ENCODE peak calls at places on chromosomes 16 and 17, in ten cellular contexts. A is heart left ventricle, Y is lung, T is breast epithelium, V is brain microvascular endothelial cell, O is MM.1S, N is AG10803, U is fibroblast of mammary gland, M is tibial artery, B is choroid plexus epithelial cell. E is an unnamed sample.

GRCh38 chr17:45735488-45735887 is 48.6 kb upstream of the CRHR1 start:
- DNase-seq in V (no peak), T (no peak), O (no peak), B (no peak), A (no peak), U (no peak), N (no peak), M (no peak), Y (no peak), E (no peak)

GRCh38 chr16:19393226-19394074 is 24.2 kb upstream of the TMC5 start:
- DNase-seq in V (peak), B (no peak), N (no peak), O (no peak), Y (peak), A (no peak), M (no peak), U (peak), T (no peak), E (peak)

GRCh38 chr16:10130482-10130996 is 51.7 kb downstream of the GRIN2A start:
- DNase-seq in T (no peak), A (no peak), O (no peak), U (peak), Y (no peak), N (peak), M (no peak), B (no peak), V (no peak), E (peak)

GRCh38 chr16:58024673-58025350 is 742 bp upstream of the MMP15 start:
- DNase-seq in B (peak), O (no peak), V (no peak), N (no peak), A (no peak), T (no peak), Y (peak), U (no peak), M (no peak), E (no peak)

GRCh38 chr17:64130559-64131001 is 636 bp upstream of the ERN1 start:
- DNase-seq in N (peak), U (peak), T (no peak), M (peak), O (no peak), V (peak), Y (peak), B (peak), A (peak), E (peak)

GRCh38 chr16:51419768-51420167 is 268.7 kb upstream of the SALL1 start:
- DNase-seq in B (peak), T (no peak), Y (no peak), U (no peak), V (no peak), A (no peak), N (no peak), O (peak), M (no peak), E (no peak)

GRCh38 chr17:7747586-7747985 is 30.0 kb downstream of the DNAH2 start:
- DNase-seq in T (no peak), N (peak), O (no peak), U (peak), B (peak), Y (no peak), M (no peak), A (no peak), V (peak), E (peak)

GRCh38 chr17:18377437-18378204 is at the start of gene EVPLL:
- DNase-seq in O (peak), V (no peak), Y (peak), N (peak), B (no peak), M (no peak), A (no peak), U (no peak), T (peak), E (no peak)

GRCh38 chr17:55883112-55883511 is 132.3 kb downstream of the PCTP start:
- DNase-seq in O (no peak), A (no peak), V (no peak), T (no peak), M (no peak), N (peak), Y (no peak), U (no peak), B (no peak), E (no peak)

GRCh38 chr17:58327363-58328194 is 1.0 kb downstream of the TSPOAP1 start:
- DNase-seq in Y (no peak), B (no peak), T (no peak), V (no peak), O (no peak), N (no peak), A (no peak), U (no peak), M (no peak), E (no peak)

GRCh38 chr16:86718118-86718517 is 139.8 kb downstream of the FOXL1 start:
- DNase-seq in N (no peak), Y (no peak), M (no peak), T (peak), V (no peak), O (no peak), A (no peak), U (no peak), B (no peak), E (no peak)

GRCh38 chr16:46918905-46919792 is 35.0 kb downstream of the GPT2 start:
- DNase-seq in T (no peak), U (no peak), O (no peak), N (no peak), B (no peak), V (no peak), A (no peak), Y (no peak), M (no peak), E (no peak)

GRCh38 chr16:3727806-3728381 is 10.6 kb upstream of the TRAP1 start:
- DNase-seq in V (no peak), M (no peak), B (no peak), T (no peak), A (no peak), N (no peak), U (no peak), O (no peak), Y (no peak), E (no peak)

GRCh38 chr17:20116683-20117309 is 107.6 kb downstream of the SPECC1 start:
- DNase-seq in U (peak), V (peak), T (no peak), O (peak), A (peak), Y (no peak), M (no peak), N (peak), B (peak), E (peak)

GRCh38 chr16:31513126-31513525 is 4.9 kb upstream of the RUSF1 start:
- DNase-seq in U (peak), N (peak), A (no peak), M (no peak), B (peak), Y (no peak), V (peak), O (no peak), T (no peak), E (peak)

GRCh38 chr16:86955136-86955890 is 361.9 kb downstream of the C16orf95 start:
- DNase-seq in A (no peak), M (no peak), Y (no peak), B (no peak), U (no peak), V (no peak), O (no peak), N (no peak), T (no peak), E (no peak)

GRCh38 chr17:49191917-49192741 is 18.2 kb downstream of the GNGT2 start:
- DNase-seq in O (peak), B (peak), U (peak), V (peak), N (peak), M (peak), T (peak), A (peak), Y (peak), E (peak)

GRCh38 chr16:16861546-16861945 is 482.6 kb downstream of the NPIPA7 start:
- DNase-seq in T (peak), Y (peak), O (peak), M (no peak), V (peak), B (peak), N (peak), U (peak), A (peak), E (peak)

GRCh38 chr16:11783319-11784047 is 13.6 kb downstream of the ZC3H7A start:
- DNase-seq in Y (no peak), V (no peak), N (peak), M (no peak), B (peak), O (peak), A (no peak), T (no peak), U (no peak), E (peak)

GRCh38 chr16:54363760-54364159 is 77.2 kb upstream of the IRX3 start:
- DNase-seq in Y (no peak), N (no peak), T (no peak), U (no peak), M (no peak), B (no peak), A (no peak), V (no peak), O (no peak), E (no peak)

GRCh38 chr16:58582971-58583765 is 46.5 kb downstream of the CNOT1 start:
- DNase-seq in N (no peak), O (no peak), V (peak), Y (no peak), U (no peak), M (no peak), B (peak), A (no peak), T (no peak), E (no peak)

GRCh38 chr17:42016411-42016831 is 818 bp downstream of the DNAJC7 start:
- DNase-seq in V (no peak), A (no peak), N (peak), O (peak), U (no peak), M (no peak), Y (no peak), T (no peak), B (peak), E (peak)

GRCh38 chr16:50069060-50069459 is 3.3 kb downstream of the HEATR3 start:
- DNase-seq in N (no peak), U (no peak), B (no peak), Y (no peak), V (no peak), O (no peak), M (no peak), A (no peak), T (no peak), E (no peak)

GRCh38 chr17:79648181-79648831 is 37.5 kb upstream of the RBFOX3 start:
- DNase-seq in T (no peak), N (no peak), O (no peak), A (no peak), M (peak), U (no peak), Y (no peak), B (no peak), V (no peak), E (no peak)

GRCh38 chr17:38579934-38580333 is 25.8 kb downstream of the SRCIN1 start:
- DNase-seq in N (no peak), U (peak), O (peak), Y (no peak), M (no peak), A (no peak), T (no peak), B (peak), V (peak), E (peak)

GRCh38 chr16:24010440-24011089 is 174.8 kb downstream of the PRKCB start:
- DNase-seq in B (peak), N (peak), Y (peak), U (peak), M (peak), A (peak), V (peak), T (peak), O (peak), E (peak)

GRCh38 chr17:17387461-17388362 is 84.5 kb downstream of the NT5M start:
- DNase-seq in T (no peak), M (no peak), B (no peak), V (no peak), U (no peak), A (no peak), Y (peak), O (peak), N (no peak), E (no peak)

GRCh38 chr17:59327136-59327878 is 4.1 kb upstream of the YPEL2 start:
- DNase-seq in B (no peak), T (no peak), V (no peak), A (no peak), M (peak), Y (no peak), O (no peak), U (no peak), N (no peak), E (no peak)

GRCh38 chr16:76535-77272 is 1.3 kb upstream of the MPG start:
- DNase-seq in M (peak), N (peak), B (peak), U (peak), O (no peak), T (no peak), Y (peak), V (peak), A (peak), E (peak)

GRCh38 chr16:48824271-48824670 is 214.3 kb upstream of the N4BP1 start:
- DNase-seq in A (no peak), T (no peak), M (no peak), B (no peak), N (no peak), Y (no peak), U (peak), V (no peak), O (no peak), E (no peak)

GRCh38 chr17:38628441-38628840 is 22.7 kb upstream of the SRCIN1 start:
- DNase-seq in Y (no peak), N (peak), T (no peak), U (peak), B (peak), V (no peak), A (no peak), M (no peak), O (no peak), E (no peak)

GRCh38 chr17:76022973-76023899 is 3.9 kb downstream of the EVPL start:
- DNase-seq in Y (no peak), M (no peak), U (no peak), O (no peak), B (no peak), T (no peak), V (no peak), N (no peak), A (no peak), E (no peak)

GRCh38 chr17:6996256-6997111 is 635 bp downstream of the ALOX12 start:
- DNase-seq in M (no peak), O (no peak), N (no peak), B (no peak), T (no peak), Y (no peak), A (no peak), V (no peak), U (no peak), E (no peak)

GRCh38 chr17:7894226-7894625 is 5.6 kb downstream of the CHD3 start:
- DNase-seq in B (no peak), V (no peak), U (no peak), T (no peak), O (no peak), Y (no peak), N (no peak), M (no peak), A (peak), E (no peak)

GRCh38 chr17:47879028-47879585 is 16.9 kb upstream of the SP2 start:
- DNase-seq in U (peak), N (peak), V (peak), T (no peak), A (no peak), O (no peak), Y (no peak), M (no peak), B (peak), E (no peak)

GRCh38 chr17:71202449-71202848 is 918.4 kb upstream of the SOX9 start:
- DNase-seq in B (no peak), V (no peak), T (no peak), A (no peak), N (no peak), U (no peak), M (no peak), Y (no peak), O (no peak), E (no peak)
- H3K4me3 ChIP-seq in B (no peak), V (no peak), T (no peak), A (no peak), N (no peak), U (no peak), M (no peak), Y (no peak), O (no peak), E (no peak)

DNA sequence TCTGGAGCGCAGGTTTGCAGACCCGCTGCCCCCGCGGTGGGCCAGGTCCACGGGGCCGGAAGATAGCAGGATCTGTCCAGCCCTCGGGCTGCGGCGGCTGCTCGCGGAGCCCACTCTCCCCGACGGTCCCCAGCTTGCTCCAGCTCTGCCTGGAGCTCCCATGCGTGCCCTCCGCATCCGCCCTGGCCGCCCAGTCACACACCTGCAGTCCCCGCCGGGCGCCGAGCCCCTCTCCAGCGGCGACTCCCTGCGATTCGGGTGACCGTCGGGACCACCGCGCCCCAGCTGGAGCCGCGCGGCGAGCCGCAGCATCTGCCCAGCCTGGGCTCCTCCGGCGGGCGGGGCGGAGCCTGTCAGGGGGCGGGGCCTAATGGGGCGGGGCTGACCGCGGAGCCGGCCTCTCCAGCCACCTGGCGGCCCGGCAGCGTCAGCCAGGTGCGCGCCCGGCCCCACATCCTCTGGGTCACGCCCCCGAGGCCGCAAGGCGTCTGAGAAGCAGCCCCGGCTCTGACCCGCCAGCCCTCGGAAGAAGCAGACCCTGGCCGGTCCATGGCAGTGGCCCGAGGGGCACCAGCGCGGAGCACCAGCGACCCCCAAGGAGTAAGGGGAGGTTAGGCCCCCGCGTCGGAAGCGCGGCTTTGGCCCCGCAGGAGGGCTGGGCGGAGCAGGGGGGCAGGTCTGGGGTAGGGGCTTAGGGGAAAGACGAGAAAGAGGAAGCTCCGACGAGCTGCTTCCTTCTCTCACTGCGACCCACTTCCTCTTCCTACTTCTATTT is at the start of gene PIK3R5:
- DNase-seq in T (no peak), O (no peak), M (peak), B (no peak), V (no peak), A (peak), N (no peak), Y (peak), U (no peak), E (no peak)
- TF ChIP-seq CTCF in T (no peak), O (no peak), M (no peak), B (no peak), V (no peak), A (no peak), N (no peak), Y (no peak), U (no peak), E (no peak)

DNA sequence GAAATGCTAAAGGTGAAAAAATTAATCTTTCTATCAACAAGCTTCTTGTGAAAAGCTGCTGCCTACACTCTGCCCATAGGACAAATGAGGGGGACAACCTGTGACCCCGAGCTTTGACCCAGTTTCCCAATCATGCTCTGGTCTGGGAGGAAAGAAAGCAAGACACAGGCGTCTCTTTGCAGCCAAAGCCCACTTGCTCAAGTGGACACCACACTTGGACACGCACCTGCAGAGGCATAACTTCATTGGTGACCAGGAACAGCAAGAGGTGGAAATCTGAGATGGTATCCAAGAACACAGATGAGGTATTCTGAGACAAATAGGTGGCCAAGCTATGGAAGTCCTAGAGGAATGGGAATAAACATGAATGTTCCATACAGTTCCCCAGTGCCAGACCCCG is 15.0 kb upstream of the FAAP100 start:
- DNase-seq in M (no peak), Y (no peak), N (no peak), T (no peak), U (no peak), V (no peak), A (no peak), O (no peak), B (no peak), E (no peak)
- H3K4me3 ChIP-seq in M (peak), Y (no peak), N (peak), T (no peak), U (no peak), V (no peak), A (no peak), O (no peak), B (no peak), E (peak)

GRCh38 chr16:67945392-67945933 is 1.5 kb upstream of the LCAT start:
- DNase-seq in A (no peak), T (no peak), O (no peak), B (no peak), V (no peak), N (no peak), M (no peak), U (peak), Y (no peak), E (no peak)

GRCh38 chr16:67942510-67943255 is 1.2 kb downstream of the LCAT start:
- DNase-seq in T (no peak), N (no peak), B (no peak), U (no peak), M (no peak), A (no peak), O (no peak), Y (no peak), V (no peak), E (no peak)

GRCh38 chr16:67943256-67943618 is 683 bp downstream of the LCAT start:
- DNase-seq in V (no peak), N (no peak), B (no peak), Y (no peak), M (no peak), A (no peak), U (no peak), O (no peak), T (no peak), E (no peak)

GRCh38 chr16:67944690-67945391 is 921 bp upstream of the LCAT start:
- DNase-seq in N (no peak), M (no peak), U (no peak), V (no peak), B (no peak), T (no peak), A (no peak), Y (no peak), O (no peak), E (no peak)

DNA sequence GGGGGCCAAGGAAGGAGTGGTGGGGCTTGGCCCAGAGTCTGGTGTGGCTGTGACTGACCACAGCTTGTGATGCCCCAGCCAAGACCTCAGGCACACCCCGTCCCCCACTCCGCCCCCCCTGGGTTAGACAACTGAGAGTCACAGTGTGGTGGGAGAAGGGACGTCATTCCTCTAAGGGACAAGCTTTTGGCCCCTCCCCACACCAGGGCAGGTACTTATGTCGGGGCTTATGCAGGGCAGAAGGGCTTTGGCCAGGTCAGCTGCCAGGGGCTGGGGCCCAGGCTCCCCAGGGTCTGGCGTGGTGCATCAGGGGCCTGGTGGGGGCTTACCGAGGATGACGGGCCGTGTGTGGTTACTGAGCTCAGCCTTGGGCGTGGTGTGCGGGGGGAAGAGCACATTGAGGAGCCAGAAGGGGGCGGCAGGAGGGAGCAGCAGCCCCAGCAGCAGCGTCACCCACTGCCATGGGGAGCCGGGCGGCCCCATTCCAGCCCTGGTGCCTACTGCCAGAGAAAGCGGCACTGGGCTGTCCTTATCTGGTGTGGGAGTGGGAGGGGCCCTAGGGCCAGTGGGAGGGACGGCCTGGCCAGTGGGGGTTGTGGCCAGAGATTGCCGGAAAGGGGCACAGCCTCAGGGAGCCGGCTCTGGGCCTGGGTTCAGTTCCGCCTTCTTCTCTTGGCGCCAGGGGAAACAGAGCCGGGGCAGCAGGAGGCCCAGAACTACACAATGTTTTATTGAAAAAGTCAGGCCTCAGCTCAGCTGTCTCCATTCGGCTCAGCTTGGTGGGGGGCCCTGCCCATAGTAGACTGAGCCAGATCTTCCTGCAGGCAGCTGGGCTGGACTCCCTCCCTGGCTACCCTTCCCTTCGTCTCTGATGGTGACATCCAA is at the start of gene LCAT:
- DNase-seq in M (peak), V (no peak), Y (peak), U (peak), N (no peak), A (peak), T (no peak), B (peak), O (no peak), E (peak)
- TF ChIP-seq CTCF in M (no peak), V (no peak), Y (no peak), U (no peak), N (no peak), A (no peak), T (no peak), B (peak), O (no peak), E (no peak)

E was measured in fibroblast of the aortic adventitia.